ENCODE peak calls at places on chromosome 11, in four cellular contexts. One of them, this sample, is unnamed.

GRCh38 chr11:57417056-57417455 is 9.9 kb downstream of the SLC43A3 start:
- DNase-seq in epithelial cell of esophagus: no peak
- DNase-seq in fibroblast of pulmonary artery: peak
- DNase-seq in RWPE2: no peak
- DNase-seq in this sample: no peak

GRCh38 chr11:70111269-70112016 is 33.3 kb downstream of the ANO1 start:
- DNase-seq in fibroblast of pulmonary artery: peak
- DNase-seq in epithelial cell of esophagus: no peak
- DNase-seq in RWPE2: no peak
- DNase-seq in this sample: no peak

GRCh38 chr11:46119053-46119351 is 2.3 kb downstream of the PHF21A start:
- DNase-seq in epithelial cell of esophagus: no peak
- DNase-seq in RWPE2: no peak
- DNase-seq in fibroblast of pulmonary artery: no peak
- DNase-seq in this sample: no peak

GRCh38 chr11:13674799-13675509 is 6.5 kb downstream of the FAR1 start:
- DNase-seq in RWPE2: no peak
- DNase-seq in epithelial cell of esophagus: no peak
- DNase-seq in fibroblast of pulmonary artery: peak
- DNase-seq in this sample: no peak

GRCh38 chr11:65298655-65299179 is 15.9 kb upstream of the CDC42EP2 start:
- DNase-seq in RWPE2: no peak
- DNase-seq in epithelial cell of esophagus: no peak
- DNase-seq in fibroblast of pulmonary artery: peak
- DNase-seq in this sample: no peak

GRCh38 chr11:66969584-66970205 is 5.4 kb upstream of the C11orf86 start:
- DNase-seq in fibroblast of pulmonary artery: peak
- DNase-seq in epithelial cell of esophagus: no peak
- DNase-seq in RWPE2: no peak
- DNase-seq in this sample: no peak

GRCh38 chr11:34905666-34906065 is 10.5 kb downstream of the APIP start:
- DNase-seq in fibroblast of pulmonary artery: no peak
- DNase-seq in epithelial cell of esophagus: peak
- DNase-seq in RWPE2: no peak
- DNase-seq in this sample: no peak

GRCh38 chr11:1221848-1222311 is 986 bp upstream of the MUC5B start:
- DNase-seq in RWPE2: peak
- DNase-seq in fibroblast of pulmonary artery: no peak
- DNase-seq in epithelial cell of esophagus: no peak
- DNase-seq in this sample: no peak

GRCh38 chr11:125451400-125452124 is 44.5 kb downstream of the FEZ1 start:
- DNase-seq in fibroblast of pulmonary artery: peak
- DNase-seq in epithelial cell of esophagus: peak
- DNase-seq in RWPE2: no peak
- DNase-seq in this sample: peak

DNA sequence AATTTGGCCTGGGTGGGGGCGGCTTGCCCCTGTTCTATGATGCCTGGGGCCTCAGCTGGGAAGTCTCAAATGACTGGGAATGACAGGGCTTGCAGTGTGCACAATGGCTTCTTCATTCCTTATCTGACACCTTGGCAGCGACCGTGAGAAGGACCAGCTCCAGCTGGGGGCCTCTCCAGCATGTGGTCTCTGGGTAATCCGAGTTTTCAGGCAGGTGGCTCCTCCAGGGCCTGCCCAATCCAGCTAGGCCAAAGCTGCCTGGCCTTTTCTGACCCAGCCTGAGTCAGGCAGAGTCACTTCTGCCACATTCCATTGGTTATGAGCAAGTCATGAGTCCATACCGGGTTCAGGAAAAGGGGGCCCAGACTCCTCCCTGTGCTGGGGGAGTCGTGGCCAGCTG is 646.0 kb downstream of the OPCML start:
- DNase-seq in fibroblast of pulmonary artery: peak
- DNase-seq in RWPE2: no peak
- DNase-seq in epithelial cell of esophagus: peak
- DNase-seq in this sample: no peak
- TF ChIP-seq CTCF in fibroblast of pulmonary artery: no peak
- TF ChIP-seq CTCF in RWPE2: no peak
- TF ChIP-seq CTCF in epithelial cell of esophagus: no peak
- TF ChIP-seq CTCF in this sample: no peak

DNA sequence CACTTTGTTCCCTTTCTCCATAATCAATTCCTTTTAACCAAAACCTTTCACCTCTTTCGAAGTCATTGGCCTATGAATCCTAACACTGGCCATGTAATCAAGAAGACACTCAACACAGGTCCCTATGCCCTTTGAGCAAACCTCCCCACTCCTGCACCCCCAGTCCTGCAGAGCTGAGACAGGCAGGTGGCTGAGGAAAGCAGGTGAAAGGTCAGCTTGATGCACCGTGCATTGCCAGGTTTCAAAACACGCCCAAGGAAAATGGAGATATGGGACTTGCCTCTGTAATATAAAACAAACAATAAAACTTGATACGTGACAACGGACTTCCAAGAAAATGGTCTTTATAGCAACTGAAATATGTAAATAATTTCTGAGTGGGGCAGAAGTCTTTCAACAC is 10.6 kb downstream of the CPT1A start:
- DNase-seq in epithelial cell of esophagus: no peak
- DNase-seq in RWPE2: no peak
- DNase-seq in fibroblast of pulmonary artery: no peak
- DNase-seq in this sample: no peak
- TF ChIP-seq CTCF in epithelial cell of esophagus: no peak
- TF ChIP-seq CTCF in RWPE2: no peak
- TF ChIP-seq CTCF in fibroblast of pulmonary artery: no peak
- TF ChIP-seq CTCF in this sample: no peak

DNA sequence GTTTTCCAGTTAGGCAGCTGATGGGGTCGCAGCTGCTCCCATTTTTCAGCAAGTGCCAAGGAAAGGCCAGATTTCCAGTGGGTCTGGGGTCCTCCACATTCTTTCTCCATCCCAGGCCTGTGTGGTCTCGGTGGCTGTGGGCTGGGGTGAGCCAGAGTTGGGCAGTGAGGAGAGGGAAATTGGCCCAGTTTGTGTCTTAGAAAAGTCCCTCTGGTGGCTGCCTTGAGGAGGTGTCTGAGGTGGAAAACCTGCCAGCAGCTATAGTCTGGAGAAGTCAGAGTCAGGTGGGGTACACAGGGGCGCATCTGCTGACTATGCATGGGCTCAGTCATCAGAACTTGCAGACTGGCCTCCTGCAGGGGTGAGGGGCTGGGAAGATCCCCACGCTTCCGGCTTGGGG is 30.5 kb downstream of the MRGPRD start:
- DNase-seq in epithelial cell of esophagus: peak
- DNase-seq in RWPE2: no peak
- DNase-seq in fibroblast of pulmonary artery: peak
- DNase-seq in this sample: no peak
- TF ChIP-seq CTCF in epithelial cell of esophagus: peak
- TF ChIP-seq CTCF in RWPE2: peak
- TF ChIP-seq CTCF in fibroblast of pulmonary artery: peak
- TF ChIP-seq CTCF in this sample: peak

GRCh38 chr11:117315285-117316196 is 515 bp downstream of the BACE1 start:
- DNase-seq in RWPE2: no peak
- DNase-seq in fibroblast of pulmonary artery: no peak
- DNase-seq in epithelial cell of esophagus: no peak
- DNase-seq in this sample: peak
- TF ChIP-seq CTCF in RWPE2: no peak
- TF ChIP-seq CTCF in fibroblast of pulmonary artery: no peak
- TF ChIP-seq CTCF in epithelial cell of esophagus: no peak
- TF ChIP-seq CTCF in this sample: no peak